ENCODE peak calls at places on chromosomes 2 and 18, in seven cellular contexts. J, M, C, G, L, V and N are unnamed samples.

GRCh38 chr2:28408764-28409599 is 16.3 kb downstream of the FOSL2 start:
- DNase-seq in J (no peak), M (peak), C (peak), G (no peak), L (no peak), V (peak), N (no peak)

GRCh38 chr2:129144082-129144791 is 825.6 kb upstream of the HS6ST1 start:
- DNase-seq in J (no peak), M (no peak), C (no peak), G (no peak), L (no peak), V (no peak), N (no peak)

GRCh38 chr18:7879717-7880116 is 312.6 kb downstream of the PTPRM start:
- DNase-seq in J (no peak), M (no peak), C (no peak), G (no peak), L (no peak), V (no peak), N (no peak)

GRCh38 chr2:8511868-8512612 is 169.8 kb upstream of the ID2 start:
- DNase-seq in J (no peak), M (no peak), C (no peak), G (no peak), L (no peak), V (no peak), N (no peak)

GRCh38 chr2:179486969-179487752 is 222.5 kb upstream of the SESTD1 start:
- DNase-seq in J (no peak), M (no peak), C (no peak), G (no peak), L (no peak), V (no peak), N (no peak)

GRCh38 chr2:27408601-27409320 is 630 bp downstream of the PPM1G start:
- DNase-seq in J (no peak), M (peak), C (peak), G (no peak), L (peak), V (no peak), N (no peak)

GRCh38 chr2:224838335-224838734 is 122.2 kb upstream of the CCDC195 start:
- DNase-seq in J (no peak), M (no peak), C (peak), G (no peak), L (no peak), V (no peak), N (no peak)

GRCh38 chr2:194203898-194204297 is 1453.1 kb upstream of the SLC39A10 start:
- DNase-seq in J (no peak), M (peak), C (no peak), G (no peak), L (no peak), V (no peak), N (no peak)

GRCh38 chr2:229571243-229571642 is 143.1 kb downstream of the DNER start:
- DNase-seq in J (no peak), M (no peak), C (no peak), G (no peak), L (no peak), V (no peak), N (no peak)

GRCh38 chr2:5285891-5286290 is 406.3 kb upstream of the SOX11 start:
- DNase-seq in J (no peak), M (no peak), C (no peak), G (no peak), L (no peak), V (no peak), N (no peak)

GRCh38 chr2:178829299-178829698 is 22.1 kb upstream of the TTN start:
- DNase-seq in J (no peak), M (no peak), C (peak), G (no peak), L (no peak), V (no peak), N (no peak)

GRCh38 chr2:152861349-152861942 is 143.0 kb downstream of the ARL6IP6 start:
- DNase-seq in J (no peak), M (peak), C (peak), G (no peak), L (no peak), V (no peak), N (peak)

GRCh38 chr2:73896362-73897239 is 3.8 kb downstream of the ACTG2 start:
- DNase-seq in J (no peak), M (no peak), C (peak), G (no peak), L (no peak), V (no peak), N (no peak)

GRCh38 chr2:204544961-204545860 is at the start of gene PARD3B:
- DNase-seq in J (no peak), M (peak), C (peak), G (peak), L (peak), V (peak), N (peak)

GRCh38 chr2:153477641-153478288 is 797 bp downstream of the RPRM start:
- DNase-seq in J (no peak), M (no peak), C (no peak), G (no peak), L (no peak), V (no peak), N (peak)

GRCh38 chr18:55085557-55086285 is 126.5 kb upstream of the CCDC68 start:
- DNase-seq in J (no peak), M (no peak), C (no peak), G (no peak), L (no peak), V (no peak), N (no peak)

GRCh38 chr2:219997341-219997851 is 370.0 kb downstream of the SLC4A3 start:
- DNase-seq in J (peak), M (no peak), C (peak), G (no peak), L (peak), V (no peak), N (peak)

GRCh38 chr2:47172156-47172921 is 17.2 kb upstream of the STPG4 start:
- DNase-seq in J (no peak), M (no peak), C (no peak), G (no peak), L (no peak), V (no peak), N (no peak)

GRCh38 chr2:188443207-188443606 is 151.5 kb downstream of the GULP1 start:
- DNase-seq in J (no peak), M (no peak), C (no peak), G (no peak), L (no peak), V (no peak), N (no peak)

GRCh38 chr2:11292464-11293255 is 51.8 kb downstream of the ROCK2 start:
- DNase-seq in J (no peak), M (no peak), C (peak), G (no peak), L (no peak), V (no peak), N (no peak)

GRCh38 chr2:33340265-33340664 is 136.2 kb upstream of the RASGRP3 start:
- DNase-seq in J (peak), M (no peak), C (peak), G (peak), L (peak), V (peak), N (no peak)

GRCh38 chr2:171893196-171893823 is 734 bp downstream of the SLC25A12 start:
- DNase-seq in J (no peak), M (peak), C (peak), G (no peak), L (no peak), V (no peak), N (no peak)

GRCh38 chr2:164220250-164220649 is 401.0 kb downstream of the GRB14 start:
- DNase-seq in J (no peak), M (no peak), C (no peak), G (no peak), L (no peak), V (no peak), N (no peak)

GRCh38 chr2:165634855-165635254 is 159.2 kb downstream of the GALNT3 start:
- DNase-seq in J (no peak), M (no peak), C (peak), G (no peak), L (peak), V (no peak), N (no peak)

GRCh38 chr2:39875182-39875913 is 96.3 kb upstream of the THUMPD2 start:
- DNase-seq in J (no peak), M (peak), C (peak), G (no peak), L (peak), V (no peak), N (no peak)

GRCh38 chr2:57890462-57890861 is 156.1 kb upstream of the VRK2 start:
- DNase-seq in J (no peak), M (no peak), C (no peak), G (no peak), L (no peak), V (no peak), N (no peak)

GRCh38 chr2:146734042-146734715 is 1110.7 kb upstream of the ACVR2A start:
- DNase-seq in J (no peak), M (peak), C (peak), G (no peak), L (no peak), V (no peak), N (no peak)

GRCh38 chr2:237165405-237166276 is 80.0 kb downstream of the COPS8 start:
- DNase-seq in J (no peak), M (no peak), C (peak), G (no peak), L (no peak), V (no peak), N (no peak)
- TF ChIP-seq CTCF in J (no peak), M (peak), C (peak), G (no peak), L (peak), V (peak), N (peak)

GRCh38 chr2:37287966-37288365 is 36.7 kb downstream of the PRKD3 start:
- DNase-seq in J (no peak), M (peak), C (no peak), G (no peak), L (no peak), V (no peak), N (no peak)
- TF ChIP-seq CTCF in J (no peak), M (no peak), C (no peak), G (no peak), L (no peak), V (no peak), N (no peak)

DNA sequence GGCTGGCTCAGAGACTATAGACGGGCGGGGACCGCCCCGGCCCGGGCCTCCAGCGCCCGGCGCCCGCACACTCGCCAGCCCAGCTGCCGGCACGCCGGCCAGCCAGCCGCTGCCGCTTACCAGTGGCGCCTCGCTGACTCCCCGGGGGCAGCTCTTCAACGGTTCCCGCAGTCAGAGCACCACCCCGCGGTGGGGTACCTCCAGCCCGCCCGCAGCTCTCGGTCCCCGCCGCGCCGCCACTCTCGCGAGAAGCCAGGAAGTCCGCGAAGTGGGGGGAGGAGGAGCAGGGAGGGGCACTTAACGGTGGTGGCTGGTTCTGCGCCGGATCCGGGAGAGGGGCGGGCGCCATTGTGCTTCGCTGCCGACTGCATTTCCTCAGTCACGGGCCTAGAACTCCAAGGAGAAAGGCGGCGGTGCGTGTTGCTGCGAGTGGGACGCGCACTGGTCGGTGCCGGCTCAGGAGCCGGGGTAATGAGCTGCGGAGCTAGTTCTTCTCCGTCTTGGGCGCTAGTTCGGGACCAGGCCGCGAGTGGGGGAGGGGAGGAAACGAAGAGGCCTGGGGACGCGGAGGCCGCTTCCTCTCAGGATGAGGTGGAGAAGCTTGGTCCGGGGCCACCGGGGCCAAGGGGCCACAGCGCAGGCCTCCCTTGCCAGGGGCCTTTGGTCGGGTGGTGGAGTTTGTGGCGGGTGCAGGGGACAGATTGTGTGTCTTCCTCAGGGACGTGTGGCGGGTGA is at the start of gene MARCHF7:
- DNase-seq in J (peak), M (peak), C (peak), G (peak), L (peak), V (peak), N (peak)
- TF ChIP-seq CTCF in J (peak), M (peak), C (peak), G (peak), L (peak), V (peak), N (peak)

DNA sequence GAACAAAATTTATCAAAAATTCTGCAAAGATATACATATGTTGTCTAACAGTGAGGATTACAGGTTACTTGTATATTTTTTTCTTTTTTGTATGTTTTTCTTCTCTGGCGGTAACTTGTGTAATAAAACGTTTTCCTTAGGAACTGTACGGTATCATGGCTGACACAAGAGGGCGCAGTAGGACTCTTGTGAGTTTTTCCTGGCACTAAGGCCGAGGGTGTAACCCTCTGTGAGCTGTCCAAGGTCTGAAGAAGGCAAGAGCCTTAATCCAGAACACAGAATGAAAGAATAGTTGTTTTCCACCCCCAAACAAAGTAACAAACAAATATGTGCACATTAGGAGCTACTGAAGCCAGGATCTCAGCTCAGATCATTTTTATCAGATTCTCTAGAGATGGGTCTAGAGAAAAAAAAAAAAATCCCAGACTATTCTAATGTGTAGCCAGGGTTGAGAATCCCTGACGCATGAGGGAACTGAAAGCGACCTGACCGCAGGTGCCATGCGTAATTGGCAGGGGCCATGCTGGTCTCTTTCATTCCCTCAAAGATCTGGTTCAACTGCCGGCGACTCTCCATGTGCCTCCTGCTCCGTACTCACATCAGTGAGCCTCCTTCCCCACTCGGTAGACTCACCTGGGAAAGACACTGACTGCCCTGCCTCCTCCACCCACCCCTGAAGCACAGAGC is 27.0 kb downstream of the TMEM200C start:
- DNase-seq in J (no peak), M (peak), C (peak), G (peak), L (peak), V (no peak), N (peak)
- TF ChIP-seq CTCF in J (peak), M (peak), C (peak), G (peak), L (peak), V (peak), N (peak)

GRCh38 chr18:21823848-21824247 is 83.3 kb downstream of the MIB1 start:
- DNase-seq in J (no peak), M (no peak), C (no peak), G (no peak), L (no peak), V (no peak), N (no peak)

GRCh38 chr18:21826196-21826595 is 85.6 kb downstream of the MIB1 start:
- DNase-seq in J (no peak), M (peak), C (peak), G (no peak), L (no peak), V (no peak), N (no peak)

GRCh38 chr18:21815101-21815500 is 74.5 kb downstream of the MIB1 start:
- DNase-seq in J (no peak), M (no peak), C (no peak), G (no peak), L (no peak), V (no peak), N (no peak)

GRCh38 chr18:21820811-21821143 is 80.2 kb downstream of the MIB1 start:
- DNase-seq in J (no peak), M (no peak), C (no peak), G (no peak), L (no peak), V (no peak), N (no peak)

GRCh38 chr18:21820035-21820810 is 79.6 kb downstream of the MIB1 start:
- DNase-seq in J (no peak), M (peak), C (peak), G (no peak), L (no peak), V (no peak), N (no peak)
- TF ChIP-seq CTCF in J (no peak), M (peak), C (peak), G (no peak), L (peak), V (peak), N (peak)

GRCh38 chr2:3958465-3958864 is 255.1 kb downstream of the DCDC2C start:
- DNase-seq in J (no peak), M (no peak), C (no peak), G (no peak), L (no peak), V (no peak), N (no peak)

GRCh38 chr2:3958969-3959368 is 255.6 kb downstream of the DCDC2C start:
- DNase-seq in J (no peak), M (no peak), C (no peak), G (no peak), L (no peak), V (no peak), N (no peak)

GRCh38 chr2:3959372-3959771 is 256.0 kb downstream of the DCDC2C start:
- DNase-seq in J (no peak), M (peak), C (peak), G (no peak), L (no peak), V (no peak), N (no peak)

GRCh38 chr2:3956344-3956743 is 253.0 kb downstream of the DCDC2C start:
- DNase-seq in J (no peak), M (no peak), C (no peak), G (no peak), L (no peak), V (no peak), N (no peak)

DNA sequence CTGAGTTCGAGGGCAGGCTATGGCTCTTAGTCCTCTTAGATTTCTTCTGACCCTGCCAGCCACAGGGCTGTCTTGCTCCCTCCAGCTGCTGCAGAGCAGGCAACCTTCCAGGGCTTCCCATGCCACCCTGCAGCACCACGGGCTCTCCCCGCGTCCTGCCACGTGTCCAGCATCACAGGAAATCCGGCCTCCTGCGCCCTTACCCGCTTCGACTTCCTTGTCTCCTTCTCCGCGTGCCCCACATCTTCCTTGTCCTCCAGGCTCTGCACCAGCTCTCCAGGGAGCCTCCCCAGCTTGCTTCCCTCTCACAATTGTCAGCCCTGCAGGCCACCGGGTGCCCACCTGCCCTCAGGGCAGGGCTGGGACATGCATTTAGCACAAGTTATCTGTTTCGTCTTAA is 253.5 kb downstream of the DCDC2C start:
- DNase-seq in J (no peak), M (no peak), C (no peak), G (no peak), L (no peak), V (no peak), N (no peak)
- TF ChIP-seq CTCF in J (no peak), M (no peak), C (no peak), G (no peak), L (no peak), V (no peak), N (no peak)